ENCODE peak calls at places on chromosomes 1 and 21, in four cellular contexts. One of them, this sample, is unnamed.

GRCh38 chr1:61639218-61639617 is 85.7 kb downstream of the TM2D1 start:
- DNase-seq in AG09319: no peak
- DNase-seq in renal cortical epithelial cell: no peak
- DNase-seq in GM06990: no peak
- DNase-seq in this sample: no peak

GRCh38 chr1:2778220-2778592 is 23.3 kb downstream of the TTC34 start:
- DNase-seq in AG09319: no peak
- DNase-seq in renal cortical epithelial cell: no peak
- DNase-seq in GM06990: no peak
- DNase-seq in this sample: peak

GRCh38 chr1:12296623-12297022 is 66.8 kb downstream of the VPS13D start:
- DNase-seq in AG09319: no peak
- DNase-seq in renal cortical epithelial cell: peak
- DNase-seq in GM06990: peak
- DNase-seq in this sample: peak

GRCh38 chr1:98783821-98784220 is 122.3 kb downstream of the SNX7 start:
- DNase-seq in AG09319: no peak
- DNase-seq in renal cortical epithelial cell: no peak
- DNase-seq in GM06990: no peak
- DNase-seq in this sample: no peak

GRCh38 chr21:32119389-32119788 is 159.5 kb downstream of the MIS18A start:
- DNase-seq in AG09319: no peak
- DNase-seq in renal cortical epithelial cell: no peak
- DNase-seq in GM06990: no peak
- DNase-seq in this sample: no peak

GRCh38 chr21:45329261-45330074 is 41.8 kb upstream of the POFUT2 start:
- DNase-seq in AG09319: no peak
- DNase-seq in renal cortical epithelial cell: peak
- DNase-seq in GM06990: no peak
- DNase-seq in this sample: no peak

GRCh38 chr1:155080250-155081228 is 1.9 kb downstream of the EFNA3 start:
- DNase-seq in AG09319: no peak
- DNase-seq in renal cortical epithelial cell: no peak
- DNase-seq in GM06990: no peak
- DNase-seq in this sample: peak

GRCh38 chr21:17931080-17931479 is 111.9 kb upstream of the C21orf91 start:
- DNase-seq in AG09319: no peak
- DNase-seq in renal cortical epithelial cell: no peak
- DNase-seq in GM06990: no peak
- DNase-seq in this sample: no peak

GRCh38 chr1:78911956-78912880 is 94.3 kb downstream of the ADGRL4 start:
- DNase-seq in AG09319: no peak
- DNase-seq in renal cortical epithelial cell: peak
- DNase-seq in GM06990: no peak
- DNase-seq in this sample: no peak

GRCh38 chr1:28326980-28327379 is 1.9 kb upstream of the MED18 start:
- DNase-seq in AG09319: no peak
- DNase-seq in renal cortical epithelial cell: peak
- DNase-seq in GM06990: no peak
- DNase-seq in this sample: no peak

GRCh38 chr1:228349701-228350171 is 56.9 kb downstream of the TRIM11 start:
- DNase-seq in AG09319: no peak
- DNase-seq in renal cortical epithelial cell: no peak
- DNase-seq in GM06990: no peak
- DNase-seq in this sample: no peak

GRCh38 chr1:53368314-53369033 is 40.6 kb upstream of the LRP8 start:
- DNase-seq in AG09319: no peak
- DNase-seq in renal cortical epithelial cell: no peak
- DNase-seq in GM06990: no peak
- DNase-seq in this sample: no peak

GRCh38 chr1:19448491-19449439 is 36.6 kb downstream of the CAPZB start:
- DNase-seq in AG09319: peak
- DNase-seq in renal cortical epithelial cell: peak
- DNase-seq in GM06990: peak
- DNase-seq in this sample: no peak

GRCh38 chr1:207619833-207620572 is 24.9 kb upstream of the CR1L start:
- DNase-seq in AG09319: no peak
- DNase-seq in renal cortical epithelial cell: peak
- DNase-seq in GM06990: no peak
- DNase-seq in this sample: peak

GRCh38 chr1:19435181-19435580 is 50.2 kb downstream of the CAPZB start:
- DNase-seq in AG09319: no peak
- DNase-seq in renal cortical epithelial cell: peak
- DNase-seq in GM06990: no peak
- DNase-seq in this sample: no peak

GRCh38 chr1:165900576-165901380 is 73.4 kb downstream of the UCK2 start:
- DNase-seq in AG09319: no peak
- DNase-seq in renal cortical epithelial cell: no peak
- DNase-seq in GM06990: no peak
- DNase-seq in this sample: no peak

GRCh38 chr1:166189126-166189525 is 22.3 kb upstream of the FAM78B start:
- DNase-seq in AG09319: no peak
- DNase-seq in renal cortical epithelial cell: peak
- DNase-seq in GM06990: no peak
- DNase-seq in this sample: no peak

GRCh38 chr1:84619383-84620093 is 45.3 kb upstream of the CTBS start:
- DNase-seq in AG09319: no peak
- DNase-seq in renal cortical epithelial cell: peak
- DNase-seq in GM06990: no peak
- DNase-seq in this sample: no peak

GRCh38 chr1:86542626-86543025 is 4.3 kb upstream of the CLCA4 start:
- DNase-seq in AG09319: no peak
- DNase-seq in renal cortical epithelial cell: peak
- DNase-seq in GM06990: no peak
- DNase-seq in this sample: no peak

GRCh38 chr1:221457706-221458429 is 284.0 kb downstream of the DUSP10 start:
- DNase-seq in AG09319: no peak
- DNase-seq in renal cortical epithelial cell: no peak
- DNase-seq in GM06990: no peak
- DNase-seq in this sample: no peak

GRCh38 chr21:43890042-43890441 is 25.0 kb downstream of the AGPAT3 start:
- DNase-seq in AG09319: no peak
- DNase-seq in renal cortical epithelial cell: no peak
- DNase-seq in GM06990: no peak
- DNase-seq in this sample: no peak

GRCh38 chr1:58434181-58434580 is 112.3 kb downstream of the OMA1 start:
- DNase-seq in AG09319: no peak
- DNase-seq in renal cortical epithelial cell: no peak
- DNase-seq in GM06990: no peak
- DNase-seq in this sample: no peak

GRCh38 chr1:200176181-200176580 is 148.7 kb downstream of the NR5A2 start:
- DNase-seq in AG09319: no peak
- DNase-seq in renal cortical epithelial cell: no peak
- DNase-seq in GM06990: no peak
- DNase-seq in this sample: no peak

GRCh38 chr21:41622831-41623548 is 115.0 kb upstream of the TMPRSS2 start:
- DNase-seq in AG09319: no peak
- DNase-seq in renal cortical epithelial cell: peak
- DNase-seq in GM06990: no peak
- DNase-seq in this sample: no peak

GRCh38 chr21:46046471-46046870 is 51.4 kb upstream of the COL6A2 start:
- DNase-seq in AG09319: no peak
- DNase-seq in renal cortical epithelial cell: no peak
- DNase-seq in GM06990: no peak
- DNase-seq in this sample: no peak

GRCh38 chr1:205920159-205920558 is 23.1 kb downstream of the SLC26A9 start:
- DNase-seq in AG09319: no peak
- DNase-seq in renal cortical epithelial cell: peak
- DNase-seq in GM06990: no peak
- DNase-seq in this sample: no peak

This sample was measured in GM20000.